ENCODE peak calls at places on chromosomes 7 and 10, in nine cellular contexts. C is posterior cingulate gyrus; E is body of pancreas; Y is HCT116; U is activated naive CD4-positive, alpha-beta T cell; K is neural crest cell; R is glomerular endothelial cell; D is stimulated activated CD8-positive, alpha-beta memory T cell treated with anti-CD3 and anti-CD28 coated beads, Interleukin-7, amount 100 ng/mL, for 24 hours; L is aorta. S is an unnamed sample.

GRCh38 chr10:85444868-85445267 is 921.7 kb downstream of the GRID1 start:
- DNase-seq in Y (no peak), R (no peak), E (no peak), L (no peak), C (no peak), K (no peak), D (no peak), U (no peak), S (no peak)

GRCh38 chr7:38629621-38630020 is 1.6 kb downstream of the AMPH start:
- DNase-seq in U (no peak), C (no peak), D (no peak), L (no peak), K (no peak), E (no peak), R (no peak), Y (no peak), S (no peak)

GRCh38 chr10:32256613-32257437 is 90.1 kb downstream of the EPC1 start:
- DNase-seq in U (peak; percentile 29), L (no peak), D (peak; percentile 50), K (peak; percentile 59), C (peak; percentile 77), E (peak; percentile 61), R (peak; percentile 23), Y (peak; percentile 57), S (no peak)

GRCh38 chr7:27810186-27810585 is 70.2 kb downstream of the TAX1BP1 start:
- DNase-seq in R (no peak), L (no peak), D (no peak), E (no peak), K (no peak), C (no peak), Y (no peak), U (no peak), S (no peak)

GRCh38 chr7:30470163-30470770 is 8.3 kb downstream of the NOD1 start:
- DNase-seq in U (no peak), E (peak; percentile 52), L (peak; percentile 66), D (no peak), K (no peak), Y (no peak), R (no peak), C (no peak), S (peak; percentile 78)

GRCh38 chr7:27082171-27082570 is 13.6 kb downstream of the HOXA1 start:
- DNase-seq in L (no peak), E (no peak), R (no peak), U (no peak), Y (no peak), K (no peak), C (no peak), D (no peak), S (no peak)

GRCh38 chr10:77810446-77811335 is 115.9 kb downstream of the DLG5 start:
- DNase-seq in D (no peak), C (peak; percentile 67), Y (no peak), E (no peak), K (no peak), L (no peak), R (no peak), U (no peak), S (no peak)

GRCh38 chr10:97823734-97824133 is 25.9 kb upstream of the GOLGA7B start:
- DNase-seq in C (peak; percentile 79), L (no peak), Y (no peak), K (no peak), R (no peak), U (no peak), E (peak; percentile 24), D (no peak), S (no peak)

GRCh38 chr10:3749597-3750351 is 35.2 kb downstream of the KLF6 start:
- DNase-seq in R (no peak), D (no peak), Y (no peak), U (no peak), C (no peak), E (peak; percentile 66), K (no peak), L (peak; percentile 65), S (no peak)

GRCh38 chr7:37265006-37265405 is 183.7 kb downstream of the ELMO1 start:
- DNase-seq in D (no peak), Y (no peak), U (no peak), K (no peak), C (no peak), R (no peak), E (no peak), L (no peak), S (no peak)